ENCODE peak calls at places on chromosomes 5 and 9, in seven cellular contexts. Z is K562, Y is HCT116, B is SK-N-SH, U is H1, G is GM12878, X is HepG2. H is an unnamed sample.

GRCh38 chr5:146644811-146645210 is 128.8 kb upstream of the GPR151 start:
- DNase-seq in Z (no peak), Y (no peak), B (no peak), U (no peak), G (no peak), X (no peak), H (no peak)

GRCh38 chr9:88898033-88898432 is 93.2 kb upstream of the S1PR3 start:
- DNase-seq in Z (no peak), Y (no peak), B (no peak), U (no peak), G (no peak), X (no peak), H (no peak)

GRCh38 chr9:6739218-6739617 is 18.6 kb upstream of the KDM4C start:
- DNase-seq in Z (peak; percentile 17), Y (peak; percentile 38), B (peak; percentile 33), U (no peak), G (no peak), X (peak; percentile 39), H (peak; percentile 55)

GRCh38 chr9:81685763-81686613 is 3.4 kb downstream of the TLE1 start:
- DNase-seq in Z (no peak), Y (no peak), B (no peak), U (no peak), G (no peak), X (peak; percentile 46), H (peak; percentile 50)

GRCh38 chr5:118611332-118611945 is 376.9 kb downstream of the DTWD2 start:
- DNase-seq in Z (peak; percentile 17), Y (peak; percentile 19), B (peak; percentile 22), U (no peak), G (no peak), X (peak; percentile 10), H (peak; percentile 76)

GRCh38 chr5:95673076-95673475 is 9.7 kb downstream of the SPATA9 start:
- DNase-seq in Z (no peak), Y (no peak), B (no peak), U (no peak), G (no peak), X (peak; percentile 14), H (peak; percentile 13)

GRCh38 chr5:69042915-69043795 is 50.7 kb upstream of the SLC30A5 start:
- DNase-seq in Z (peak; percentile 93), Y (peak; percentile 88), B (peak; percentile 63), U (peak; percentile 31), G (peak; percentile 92), X (peak; percentile 87), H (peak; percentile 36)

GRCh38 chr9:82466616-82467251 is 478.2 kb downstream of the SPATA31D1 start:
- DNase-seq in Z (no peak), Y (no peak), B (no peak), U (peak; percentile 44), G (no peak), X (peak; percentile 13), H (no peak)

GRCh38 chr9:112562235-112562958 is 75.8 kb downstream of the KIAA1958 start:
- DNase-seq in Z (peak; percentile 61), Y (no peak), B (no peak), U (no peak), G (no peak), X (no peak), H (no peak)

GRCh38 chr5:35369965-35370790 is 139.9 kb upstream of the PRLR start:
- DNase-seq in Z (no peak), Y (no peak), B (peak; percentile 54), U (no peak), G (no peak), X (no peak), H (no peak)

GRCh38 chr5:83683836-83684235 is 36.8 kb downstream of the HAPLN1 start:
- DNase-seq in Z (no peak), Y (no peak), B (no peak), U (no peak), G (no peak), X (no peak), H (no peak)

GRCh38 chr5:77908787-77909186 is 132.6 kb upstream of the TBCA start:
- DNase-seq in Z (no peak), Y (no peak), B (no peak), U (no peak), G (no peak), X (no peak), H (no peak)

GRCh38 chr5:154055225-154055624 is 16.5 kb downstream of the MFAP3 start:
- DNase-seq in Z (no peak), Y (no peak), B (no peak), U (no peak), G (no peak), X (no peak), H (no peak)

GRCh38 chr9:35335164-35335563 is 154.7 kb upstream of the RUSC2 start:
- DNase-seq in Z (no peak), Y (no peak), B (no peak), U (no peak), G (no peak), X (no peak), H (peak; percentile 13)

GRCh38 chr9:34884732-34885131 is 73.4 kb upstream of the PHF24 start:
- DNase-seq in Z (no peak), Y (no peak), B (no peak), U (no peak), G (peak; percentile 41), X (no peak), H (no peak)

GRCh38 chr5:143002459-143003327 is 232.5 kb downstream of the ARHGAP26 start:
- DNase-seq in Z (peak; percentile 41), Y (no peak), B (no peak), U (no peak), G (peak; percentile 82), X (no peak), H (peak; percentile 67)

GRCh38 chr5:87551807-87552377 is 139.2 kb upstream of the CCNH start:
- DNase-seq in Z (no peak), Y (no peak), B (peak; percentile 14), U (no peak), G (no peak), X (no peak), H (no peak)

GRCh38 chr5:119355636-119356383 is at the start of gene TNFAIP8:
- DNase-seq in Z (no peak), Y (no peak), B (peak; percentile 63), U (peak; percentile 17), G (no peak), X (peak; percentile 5), H (peak; percentile 45)

GRCh38 chr9:72006481-72006880 is 53.9 kb downstream of the C9orf57 start:
- DNase-seq in Z (no peak), Y (no peak), B (no peak), U (no peak), G (no peak), X (no peak), H (no peak)

GRCh38 chr5:8184455-8185063 is 315.6 kb downstream of the MTRR start:
- DNase-seq in Z (peak; percentile 59), Y (no peak), B (peak; percentile 51), U (peak; percentile 50), G (no peak), X (peak; percentile 20), H (no peak)
- TF ChIP-seq JUND in Z (no peak), Y (no peak), B (no peak), U (no peak), G (no peak), X (no peak), H (no peak)

GRCh38 chr9:108779506-108779905 is 76.3 kb downstream of the ACTL7B start:
- DNase-seq in Z (no peak), Y (no peak), B (no peak), U (no peak), G (no peak), X (no peak), H (no peak)

GRCh38 chr9:108775901-108776306 is 79.9 kb downstream of the ACTL7B start:
- DNase-seq in Z (no peak), Y (no peak), B (no peak), U (no peak), G (no peak), X (peak; percentile 97), H (no peak)

GRCh38 chr9:108780949-108781734 is 74.6 kb downstream of the ACTL7B start:
- DNase-seq in Z (no peak), Y (no peak), B (no peak), U (no peak), G (no peak), X (no peak), H (no peak)

DNA sequence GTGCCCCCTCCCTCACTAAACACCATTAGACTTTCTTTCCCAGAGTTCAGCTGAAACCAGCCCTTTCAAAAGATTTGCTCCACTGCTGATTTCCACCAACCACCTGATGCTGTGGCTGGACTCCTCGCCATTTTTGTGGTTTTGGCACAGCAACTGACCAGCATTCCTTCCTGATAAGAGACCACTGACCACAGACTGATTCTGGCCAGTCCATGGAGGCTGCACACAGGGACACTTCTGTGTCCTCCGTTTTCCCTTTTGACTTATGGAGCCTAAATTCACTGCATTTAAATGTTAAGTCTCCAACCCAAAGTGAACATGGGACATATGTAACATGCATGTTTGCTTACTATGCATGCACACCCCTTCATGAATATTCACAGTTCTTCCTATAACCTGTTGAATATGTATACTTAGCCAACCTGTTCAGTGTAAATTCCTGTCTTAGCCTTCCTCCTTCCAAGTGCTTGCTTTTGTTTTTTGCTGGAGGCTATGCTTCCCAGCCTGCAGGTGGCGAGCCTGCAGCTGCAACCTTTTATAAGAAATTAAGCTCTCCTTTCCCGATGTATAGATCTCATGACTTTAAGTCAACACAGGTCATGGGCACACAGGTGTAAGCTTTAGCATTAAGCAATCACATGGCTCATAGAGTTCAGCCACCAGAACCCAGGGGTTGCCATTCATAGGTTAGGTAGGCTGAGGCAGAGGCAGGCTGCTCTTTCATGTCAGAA is 78.7 kb downstream of the ACTL7B start:
- DNase-seq in Z (peak; percentile 16), Y (no peak), B (no peak), U (no peak), G (no peak), X (peak; percentile 81), H (peak; percentile 82)
- TF ChIP-seq JUND in Z (no peak), Y (no peak), B (no peak), U (no peak), G (no peak), X (no peak), H (no peak)

DNA sequence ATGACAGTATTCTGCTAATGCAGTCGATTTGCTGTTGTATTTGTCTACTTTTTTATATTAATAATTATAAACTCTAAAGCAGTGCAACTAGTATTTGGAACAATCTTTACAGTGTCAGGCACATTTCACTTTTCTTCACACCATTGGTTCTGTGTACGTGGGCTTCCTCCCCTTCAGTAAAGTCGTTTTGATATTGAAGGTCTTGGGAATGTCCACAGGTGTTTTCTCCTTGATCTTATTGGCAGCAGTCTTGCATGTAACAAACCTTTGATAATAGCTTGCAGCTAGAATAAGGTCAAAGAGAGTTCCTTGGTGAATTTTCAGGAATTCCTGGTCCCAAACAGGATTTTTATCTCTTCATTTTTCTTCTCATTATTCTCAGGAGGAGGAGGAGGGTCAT is 12.2 kb downstream of the DDX4 start:
- DNase-seq in Z (no peak), Y (no peak), B (no peak), U (no peak), G (no peak), X (no peak), H (no peak)
- TF ChIP-seq JUND in Z (no peak), Y (no peak), B (no peak), U (no peak), G (no peak), X (no peak), H (no peak)

GRCh38 chr5:138753794-138754698 is 821 bp downstream of the CTNNA1 start:
- DNase-seq in Z (peak; percentile 91), Y (peak; percentile 80), B (peak; percentile 82), U (no peak), G (no peak), X (peak; percentile 89), H (peak; percentile 92)
- TF ChIP-seq JUND in Z (peak; percentile 33), Y (no peak), B (no peak), U (no peak), G (no peak), X (no peak), H (no peak)